ENCODE peak calls at places on chromosomes 13 and 19, in eight cellular contexts. H is thoracic aorta, Q is omental fat pad, W is nephron progenitor cell, E is BE2C, K is endothelial cell, G is left lung, O is HFFc6. R is an unnamed sample.

GRCh38 chr13:106640515-106640914 is 72.6 kb upstream of the ARGLU1 start:
- DNase-seq in H (no peak), Q (no peak), W (no peak), E (no peak), K (no peak), G (no peak), O (no peak), R (no peak)

GRCh38 chr13:112901951-112902651 is 66.9 kb upstream of the MCF2L start:
- DNase-seq in H (no peak), Q (peak), W (no peak), E (no peak), K (no peak), G (no peak), O (no peak), R (no peak)

GRCh38 chr13:29546662-29547061 is 48.8 kb downstream of the SLC7A1 start:
- DNase-seq in H (no peak), Q (no peak), W (no peak), E (no peak), K (no peak), G (no peak), O (no peak), R (no peak)

GRCh38 chr13:112761701-112762689 is 72.2 kb downstream of the ATP11A start:
- DNase-seq in H (no peak), Q (no peak), W (no peak), E (no peak), K (no peak), G (peak), O (no peak), R (no peak)

GRCh38 chr13:20116213-20116612 is 44.6 kb downstream of the GJA3 start:
- DNase-seq in H (no peak), Q (no peak), W (no peak), E (no peak), K (no peak), G (no peak), O (no peak), R (no peak)

GRCh38 chr19:10228925-10229324 is 2.2 kb downstream of the S1PR2 start:
- DNase-seq in H (no peak), Q (no peak), W (peak), E (peak), K (peak), G (no peak), O (no peak), R (peak)

GRCh38 chr19:19591133-19591825 is 27.2 kb downstream of the PBX4 start:
- DNase-seq in H (no peak), Q (no peak), W (no peak), E (no peak), K (no peak), G (peak), O (peak), R (peak)

GRCh38 chr13:110921695-110922094 is 6.8 kb upstream of the ANKRD10 start:
- DNase-seq in H (no peak), Q (no peak), W (no peak), E (no peak), K (no peak), G (no peak), O (no peak), R (no peak)

GRCh38 chr13:47853236-47853635 is 147.8 kb downstream of the SUCLA2 start:
- DNase-seq in H (no peak), Q (no peak), W (no peak), E (no peak), K (no peak), G (no peak), O (no peak), R (no peak)

GRCh38 chr19:3969435-3970312 is 1.2 kb downstream of the DAPK3 start:
- DNase-seq in H (no peak), Q (no peak), W (peak), E (no peak), K (peak), G (no peak), O (peak), R (no peak)

GRCh38 chr13:36919206-36919832 is 719 bp downstream of the SMAD9 start:
- DNase-seq in H (peak), Q (no peak), W (peak), E (peak), K (peak), G (no peak), O (peak), R (no peak)

GRCh38 chr19:51664997-51665396 is 18.4 kb upstream of the SIGLEC14 start:
- DNase-seq in H (no peak), Q (no peak), W (no peak), E (no peak), K (no peak), G (no peak), O (peak), R (no peak)

GRCh38 chr13:46948338-46948737 is 51.5 kb upstream of the HTR2A start:
- DNase-seq in H (no peak), Q (no peak), W (no peak), E (no peak), K (no peak), G (no peak), O (no peak), R (no peak)

GRCh38 chr19:14472202-14472961 is 2.8 kb downstream of the PTGER1 start:
- DNase-seq in H (no peak), Q (peak), W (peak), E (peak), K (peak), G (no peak), O (no peak), R (peak)

GRCh38 chr19:49387936-49388372 is at the start of gene KASH5:
- DNase-seq in H (no peak), Q (no peak), W (no peak), E (peak), K (no peak), G (peak), O (no peak), R (peak)

GRCh38 chr13:98984118-98984517 is 6.3 kb upstream of the DOCK9 start:
- DNase-seq in H (no peak), Q (no peak), W (no peak), E (no peak), K (no peak), G (no peak), O (no peak), R (no peak)

GRCh38 chr13:48595330-48596127 is 58.2 kb upstream of the CYSLTR2 start:
- DNase-seq in H (no peak), Q (no peak), W (no peak), E (peak), K (peak), G (peak), O (peak), R (peak)

GRCh38 chr13:36282818-36283432 is 14.7 kb downstream of the CCDC169 start:
- DNase-seq in H (no peak), Q (no peak), W (no peak), E (no peak), K (no peak), G (no peak), O (peak), R (peak)

GRCh38 chr13:19618925-19619324 is 14.5 kb upstream of the MPHOSPH8 start:
- DNase-seq in H (no peak), Q (no peak), W (peak), E (peak), K (peak), G (no peak), O (peak), R (peak)

GRCh38 chr19:53365134-53365898 is at the start of gene ZNF525:
- DNase-seq in H (peak), Q (peak), W (peak), E (peak), K (peak), G (peak), O (peak), R (peak)
- TF ChIP-seq CTCF in H (peak), Q (no peak), W (peak), E (peak), K (peak), G (peak), O (peak), R (no peak)

GRCh38 chr13:44048326-44048725 is 168.6 kb downstream of the LACC1 start:
- DNase-seq in H (no peak), Q (no peak), W (no peak), E (no peak), K (no peak), G (no peak), O (peak), R (no peak)
- TF ChIP-seq CTCF in H (no peak), Q (no peak), W (no peak), E (peak), K (no peak), G (no peak), O (peak), R (no peak)

GRCh38 chr13:30934381-30934780 is 1.9 kb downstream of the TEX26 start:
- DNase-seq in H (no peak), Q (no peak), W (no peak), E (no peak), K (no peak), G (no peak), O (peak), R (no peak)
- TF ChIP-seq CTCF in H (no peak), Q (no peak), W (peak), E (peak), K (no peak), G (no peak), O (peak), R (no peak)

DNA sequence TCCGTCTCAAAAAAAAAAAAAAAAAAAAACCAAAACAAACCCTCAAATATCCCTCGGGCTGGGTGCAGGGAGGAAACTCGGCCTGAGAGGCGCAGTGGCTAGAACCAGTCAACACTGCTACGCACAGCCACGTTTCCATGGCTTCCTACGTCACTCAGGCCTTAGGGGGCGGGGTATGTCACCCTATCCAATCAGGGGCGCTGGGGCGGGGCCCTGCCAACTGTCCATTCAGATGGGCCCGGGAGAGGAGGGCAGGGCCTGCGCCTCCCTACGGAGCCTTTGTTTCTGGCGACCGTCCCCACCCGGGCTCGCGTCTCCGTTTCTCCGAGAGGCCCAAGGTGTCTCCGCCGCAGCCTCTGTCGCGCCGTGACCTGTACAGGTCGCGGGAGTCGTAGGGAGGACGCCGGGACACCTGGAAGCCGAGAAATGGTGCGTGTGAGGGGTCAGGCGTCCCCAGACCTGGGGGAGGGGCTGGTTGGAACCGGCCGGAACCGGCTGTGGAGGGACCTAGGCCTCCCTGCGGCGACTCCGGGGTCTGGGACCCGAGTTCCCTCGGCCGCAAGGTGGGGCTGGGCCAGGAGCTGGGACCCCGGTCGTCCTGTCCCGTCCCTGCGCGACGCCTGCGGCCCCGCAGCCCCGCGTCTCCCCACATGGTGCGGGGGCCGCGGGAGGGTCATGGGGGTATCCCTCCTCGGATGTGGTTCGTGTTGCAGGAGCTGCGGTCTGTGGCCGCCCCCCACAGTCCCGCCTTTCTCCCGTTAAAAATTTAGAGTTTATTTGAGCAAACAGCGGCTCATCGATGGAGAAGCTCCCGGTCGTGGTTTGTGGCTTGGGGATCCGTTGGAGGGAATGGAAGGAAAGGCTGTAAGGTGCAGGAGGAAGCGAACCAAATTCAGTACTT is at the start of gene ZNF627:
- DNase-seq in H (peak), Q (peak), W (peak), E (peak), K (peak), G (peak), O (peak), R (peak)
- TF ChIP-seq CTCF in H (peak), Q (no peak), W (no peak), E (no peak), K (no peak), G (peak), O (peak), R (no peak)